ENCODE peak calls at places on chromosomes 7 and 10, in five cellular contexts. G is tibial artery; U is effector memory CD8-positive, alpha-beta T cell; D is activated CD4-positive, alpha-beta T cell treated with anti-CD3 and anti-CD28 coated beads, Interleukin-2, amount 50 U/mL, for 4 hours; W is hypothalamus. V is an unnamed sample.

GRCh38 chr7:131948434-131949053 is 392.1 kb upstream of the PODXL start:
- DNase-seq in D (no peak), G (no peak), W (no peak), U (no peak), V (peak)

GRCh38 chr7:27238979-27239779 is 3.4 kb upstream of the EVX1 start:
- DNase-seq in D (no peak), G (peak), U (no peak), W (no peak), V (no peak)

GRCh38 chr7:120951309-120951706 is 731 bp downstream of the ING3 start:
- DNase-seq in U (no peak), D (no peak), G (no peak), W (no peak), V (no peak)

GRCh38 chr7:101121996-101122932 is 4.6 kb upstream of the SERPINE1 start:
- DNase-seq in D (no peak), G (peak), U (no peak), W (no peak), V (no peak)

GRCh38 chr10:22557321-22557720 is 157.1 kb downstream of the PIP4K2A start:
- DNase-seq in W (no peak), G (no peak), U (no peak), D (no peak), V (no peak)

GRCh38 chr10:70863470-70864160 is 24.8 kb downstream of the PCBD1 start:
- DNase-seq in W (no peak), U (no peak), G (no peak), D (no peak), V (no peak)

GRCh38 chr7:16315280-16315679 is 106.1 kb downstream of the CRPPA start:
- DNase-seq in G (no peak), U (no peak), W (no peak), D (no peak), V (no peak)

GRCh38 chr7:43240565-43240964 is 128.1 kb downstream of the HECW1 start:
- DNase-seq in G (no peak), U (no peak), D (no peak), W (no peak), V (no peak)

GRCh38 chr7:1193593-1194424 is 33.8 kb upstream of the ZFAND2A start:
- DNase-seq in D (no peak), U (no peak), G (no peak), W (no peak), V (peak)

GRCh38 chr10:82190432-82191260 is 315.7 kb downstream of the NRG3 start:
- DNase-seq in D (no peak), G (no peak), W (no peak), U (no peak), V (no peak)

GRCh38 chr10:92594194-92594593 is 1.3 kb downstream of the KIF11 start:
- DNase-seq in U (no peak), W (no peak), D (no peak), G (no peak), V (no peak)

GRCh38 chr7:135508853-135509588 is 881 bp downstream of the CNOT4 start:
- DNase-seq in D (no peak), U (peak), W (no peak), G (no peak), V (no peak)

GRCh38 chr10:48253970-48254657 is 20.4 kb downstream of the FRMPD2 start:
- DNase-seq in D (no peak), G (no peak), W (no peak), U (no peak), V (no peak)

GRCh38 chr7:150408393-150409299 is 29.5 kb downstream of the ZNF775 start:
- DNase-seq in G (no peak), D (no peak), U (no peak), W (no peak), V (no peak)

GRCh38 chr7:149071182-149071635 is 19.3 kb downstream of the ZNF786 start:
- DNase-seq in U (no peak), D (no peak), W (no peak), G (no peak), V (no peak)

GRCh38 chr7:122143376-122143750 is 686 bp downstream of the AASS start:
- DNase-seq in U (no peak), D (no peak), G (peak), W (no peak), V (peak)

GRCh38 chr10:6119962-6120361 is 31.1 kb downstream of the RBM17 start:
- DNase-seq in G (no peak), U (no peak), W (no peak), D (no peak), V (no peak)

GRCh38 chr10:6009159-6009558 is 31.8 kb upstream of the IL15RA start:
- DNase-seq in G (no peak), W (no peak), D (no peak), U (no peak), V (no peak)

GRCh38 chr7:37081436-37081835 is 357.1 kb upstream of the AOAH start:
- DNase-seq in W (no peak), D (peak), G (no peak), U (no peak), V (no peak)

GRCh38 chr7:55427800-55428199 is 62.7 kb downstream of the LANCL2 start:
- DNase-seq in W (no peak), U (no peak), D (no peak), G (no peak), V (no peak)

GRCh38 chr7:144786522-144786921 is 49.3 kb downstream of the TPK1 start:
- DNase-seq in G (no peak), D (no peak), W (no peak), U (no peak), V (no peak)

GRCh38 chr7:47937065-47937687 is 11.1 kb downstream of the PKD1L1 start:
- DNase-seq in W (no peak), U (no peak), G (no peak), D (no peak), V (no peak)